ENCODE peak calls at places on chromosomes 12 and 14, in six cellular contexts. J is IMR-90, P is HepG2, K is K562, G is mesenchymal stem cell, S is mammary epithelial cell. X is an unnamed sample.

GRCh38 chr14:36271939-36272907 is 48.2 kb downstream of the MBIP start:
- DNase-seq in J (peak; percentile 5), P (no peak), K (no peak), G (no peak), S (peak; percentile 52), X (no peak)

GRCh38 chr12:123363743-123364531 is 710 bp downstream of the SBNO1 start:
- DNase-seq in J (no peak), P (peak; percentile 47), K (peak; percentile 44), G (no peak), S (peak; percentile 36), X (peak; percentile 83)

GRCh38 chr14:74875941-74876913 is at the start of gene PROX2:
- DNase-seq in J (no peak), P (no peak), K (no peak), G (no peak), S (no peak), X (no peak)

GRCh38 chr12:111428728-111429175 is 23.0 kb downstream of the SH2B3 start:
- DNase-seq in J (no peak), P (no peak), K (no peak), G (no peak), S (no peak), X (peak; percentile 88)

GRCh38 chr12:102301547-102301946 is 103.9 kb upstream of the PMCH start:
- DNase-seq in J (no peak), P (no peak), K (no peak), G (no peak), S (no peak), X (no peak)

GRCh38 chr14:39492267-39492666 is 60.0 kb upstream of the FBXO33 start:
- DNase-seq in J (peak; percentile 91), P (no peak), K (no peak), G (peak; percentile 74), S (peak; percentile 48), X (no peak)

GRCh38 chr14:29897181-29897580 is 30.5 kb downstream of the PRKD1 start:
- DNase-seq in J (no peak), P (no peak), K (no peak), G (no peak), S (no peak), X (no peak)

GRCh38 chr14:73977896-73978295 is 27.8 kb downstream of the COQ6 start:
- DNase-seq in J (peak; percentile 86), P (no peak), K (no peak), G (peak; percentile 72), S (no peak), X (no peak)

GRCh38 chr14:89428556-89429196 is 11.6 kb upstream of the FOXN3 start:
- DNase-seq in J (peak; percentile 22), P (no peak), K (no peak), G (no peak), S (peak; percentile 77), X (no peak)

GRCh38 chr12:22275847-22276246 is 58.7 kb downstream of the ST8SIA1 start:
- DNase-seq in J (peak; percentile 99), P (no peak), K (no peak), G (peak; percentile 98), S (peak; percentile 97), X (peak; percentile 94)

DNA sequence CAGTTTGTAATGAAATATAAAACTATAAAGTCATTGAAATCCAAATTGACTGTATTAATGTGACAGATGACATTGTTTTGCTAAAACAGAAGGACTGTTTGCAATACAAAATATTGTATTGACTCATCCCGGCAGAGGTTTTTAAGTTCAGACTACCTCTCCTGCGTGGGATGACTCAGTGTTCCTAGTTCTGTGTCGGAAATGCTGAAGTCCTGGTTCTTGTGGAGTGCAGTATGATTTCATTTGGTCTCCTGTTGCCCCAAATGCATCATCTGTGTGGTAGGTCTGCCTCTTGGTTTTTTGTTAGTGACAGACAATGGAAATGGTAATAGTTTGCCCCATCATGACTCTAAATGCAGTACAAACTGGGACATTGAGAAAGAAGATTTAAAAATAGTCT is 27.8 kb downstream of the PELI2 start:
- DNase-seq in J (peak; percentile 89), P (no peak), K (no peak), G (peak; percentile 32), S (peak; percentile 2), X (no peak)
- H3K9ac ChIP-seq in J (no peak overlapping the region), P (no peak overlapping the region), K (no peak overlapping the region), G (no peak overlapping the region), S (no peak overlapping the region), X (no peak overlapping the region)

DNA sequence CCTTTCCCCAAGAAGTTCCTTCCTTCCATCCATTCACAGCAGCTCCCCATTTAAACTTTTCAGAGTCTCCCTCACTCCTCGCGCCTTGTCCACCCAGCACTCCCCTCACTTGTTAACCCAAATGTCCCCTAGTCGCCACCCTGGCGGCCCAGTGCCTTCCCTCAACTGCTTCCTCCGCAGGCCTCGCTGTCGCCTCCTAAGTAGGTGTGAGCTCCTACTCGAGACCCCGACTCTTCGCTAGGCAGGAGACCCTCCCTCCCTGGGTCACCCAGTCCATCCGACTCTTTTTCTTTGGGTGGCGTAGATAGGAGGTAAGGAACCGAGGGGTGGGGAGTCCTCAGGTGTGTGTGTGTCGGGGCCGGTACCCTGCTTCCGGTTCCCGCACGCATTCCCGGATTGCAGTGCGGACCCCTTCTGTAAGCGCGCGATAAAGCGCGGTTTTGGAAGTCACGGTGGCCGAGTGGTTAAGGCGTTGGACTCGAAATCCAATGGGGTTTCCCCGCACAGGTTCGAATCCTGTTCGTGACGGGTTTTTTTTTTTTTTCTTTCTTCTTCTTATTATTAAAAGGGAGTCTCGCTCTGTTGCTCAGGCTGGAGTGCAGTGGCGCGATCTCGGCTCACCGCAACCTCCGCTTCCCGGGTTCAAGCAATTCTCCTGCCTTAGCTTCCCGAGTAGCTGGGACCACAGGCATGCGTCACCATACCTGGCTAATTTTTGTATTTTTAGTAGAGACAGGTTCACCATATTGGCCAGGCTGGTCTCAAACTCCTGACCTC is 823 bp upstream of the SMARCC2 start:
- DNase-seq in J (peak; percentile 85), P (peak; percentile 83), K (peak; percentile 96), G (peak; percentile 88), S (peak; percentile 87), X (peak; percentile 93)
- H3K9ac ChIP-seq in J (peak overlapping the region; percentile 77), P (peak overlapping the region; percentile 76), K (peak overlapping the region; percentile 90), G (peak overlapping the region; percentile 92), S (peak overlapping the region; percentile 87), X (peak overlapping the region; percentile 95)

GRCh38 chr14:52868911-52869611 is 77.7 kb upstream of the GNPNAT1 start:
- DNase-seq in J (no peak), P (no peak), K (no peak), G (no peak), S (no peak), X (no peak)

GRCh38 chr14:52860910-52861309 is 69.5 kb upstream of the GNPNAT1 start:
- DNase-seq in J (no peak), P (no peak), K (no peak), G (no peak), S (no peak), X (no peak)

GRCh38 chr14:52862652-52863338 is 71.4 kb upstream of the GNPNAT1 start:
- DNase-seq in J (peak; percentile 88), P (no peak), K (no peak), G (peak; percentile 85), S (peak; percentile 35), X (no peak)

GRCh38 chr14:52860209-52860608 is 68.8 kb upstream of the GNPNAT1 start:
- DNase-seq in J (no peak), P (no peak), K (no peak), G (no peak), S (no peak), X (no peak)

GRCh38 chr14:52863339-52863700 is 71.9 kb upstream of the GNPNAT1 start:
- DNase-seq in J (peak; percentile 63), P (no peak), K (no peak), G (peak; percentile 56), S (no peak), X (no peak)
- H3K9ac ChIP-seq in J (peak overlapping the region; percentile 60), P (no peak overlapping the region), K (no peak overlapping the region), G (peak overlapping the region; percentile 88), S (no peak overlapping the region), X (no peak overlapping the region)

GRCh38 chr12:88227871-88228270 is 85.8 kb downstream of the TMTC3 start:
- DNase-seq in J (no peak), P (no peak), K (no peak), G (no peak), S (no peak), X (no peak)

GRCh38 chr12:88223519-88223918 is 81.4 kb downstream of the TMTC3 start:
- DNase-seq in J (no peak), P (no peak), K (no peak), G (no peak), S (no peak), X (no peak)

GRCh38 chr12:88228720-88229119 is 86.6 kb downstream of the TMTC3 start:
- DNase-seq in J (no peak), P (no peak), K (peak; percentile 11), G (no peak), S (no peak), X (no peak)

GRCh38 chr12:88225776-88226175 is 83.7 kb downstream of the TMTC3 start:
- DNase-seq in J (no peak), P (no peak), K (no peak), G (no peak), S (no peak), X (no peak)

GRCh38 chr12:88227263-88227662 is 85.2 kb downstream of the TMTC3 start:
- DNase-seq in J (no peak), P (no peak), K (peak; percentile 20), G (no peak), S (no peak), X (no peak)
- H3K9ac ChIP-seq in J (no peak overlapping the region), P (no peak overlapping the region), K (no peak overlapping the region), G (no peak overlapping the region), S (no peak overlapping the region), X (no peak overlapping the region)

DNA sequence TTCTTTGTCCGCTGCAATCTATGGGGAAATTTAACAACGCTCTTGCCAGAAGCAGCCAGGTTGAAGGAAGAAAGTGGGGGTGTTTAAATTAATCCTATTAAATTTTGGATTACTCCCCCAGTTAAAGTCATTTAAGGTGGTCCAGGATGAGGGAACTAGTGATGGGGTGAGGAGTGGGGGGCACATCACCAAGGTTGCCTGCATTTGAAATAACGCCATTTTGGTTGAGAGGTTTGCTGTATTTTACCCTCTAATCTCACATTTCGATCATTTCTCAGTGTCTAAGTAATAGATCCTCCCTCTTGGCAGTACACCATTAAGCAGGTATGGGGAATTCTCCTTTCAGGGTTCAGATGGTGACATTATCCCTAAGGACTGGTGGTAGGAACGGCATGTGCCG is 2.6 kb downstream of the FLRT2 start:
- DNase-seq in J (no peak), P (no peak), K (no peak), G (no peak), S (no peak), X (no peak)
- H3K9ac ChIP-seq in J (peak overlapping the region; percentile 56), P (no peak overlapping the region), K (no peak overlapping the region), G (peak overlapping the region; percentile 98), S (peak overlapping the region; percentile 77), X (no peak overlapping the region)

GRCh38 chr14:72098202-72098601 is 166.0 kb downstream of the RGS6 start:
- DNase-seq in J (no peak), P (no peak), K (no peak), G (no peak), S (no peak), X (no peak)

GRCh38 chr14:72104011-72104613 is 171.9 kb downstream of the RGS6 start:
- DNase-seq in J (no peak), P (no peak), K (peak; percentile 31), G (no peak), S (no peak), X (no peak)
- H3K9ac ChIP-seq in J (no peak overlapping the region), P (no peak overlapping the region), K (no peak overlapping the region), G (no peak overlapping the region), S (no peak overlapping the region), X (no peak overlapping the region)

X was measured in kidney.